ENCODE peak calls at places on chromosomes 13 and 19, in four cellular contexts. J is EL, F is astrocyte, Z is tibial artery. X is an unnamed sample.
A peak's percentile ranks its signal among the peaks of the same experiment; 100 is the strongest.

GRCh38 chr19:45469835-45470146 is 2.0 kb downstream of the FOSB start:
- DNase-seq in Z (no peak), F (no peak), J (no peak), X (no peak)

GRCh38 chr13:26460652-26461051 is 96.8 kb upstream of the WASF3 start:
- DNase-seq in Z (no peak), F (no peak), J (peak; percentile 20), X (peak; percentile 24)

GRCh38 chr13:21018220-21018619 is 43.2 kb downstream of the LATS2 start:
- DNase-seq in J (no peak), F (no peak), Z (peak; percentile 16), X (no peak)

GRCh38 chr13:28358673-28359072 is 136.3 kb downstream of the FLT1 start:
- DNase-seq in F (no peak), Z (no peak), J (no peak), X (no peak)

GRCh38 chr19:7215176-7215575 is 79.0 kb downstream of the INSR start:
- DNase-seq in Z (no peak), F (no peak), J (no peak), X (no peak)

GRCh38 chr13:60959427-60959826 is 456.2 kb downstream of the PCDH20 start:
- DNase-seq in J (no peak), F (no peak), Z (no peak), X (no peak)

GRCh38 chr13:109971745-109972090 is 185.3 kb upstream of the IRS2 start:
- DNase-seq in J (no peak), Z (no peak), F (no peak), X (no peak)

GRCh38 chr13:97797553-97797952 is 155.9 kb upstream of the IPO5 start:
- DNase-seq in J (no peak), F (no peak), Z (no peak), X (no peak)

GRCh38 chr13:79581870-79582315 is 100.9 kb downstream of the NDFIP2 start:
- DNase-seq in J (peak; percentile 63), F (peak; percentile 23), Z (no peak), X (no peak)

GRCh38 chr13:110828705-110829104 is 86.2 kb downstream of the ANKRD10 start:
- DNase-seq in Z (no peak), F (no peak), J (no peak), X (no peak)

GRCh38 chr19:49831592-49831991 is 13.5 kb downstream of the MED25 start:
- DNase-seq in Z (no peak), F (no peak), J (no peak), X (no peak)

GRCh38 chr13:43325636-43326035 is 302.2 kb downstream of the DNAJC15 start:
- DNase-seq in F (no peak), J (no peak), Z (no peak), X (peak; percentile 24)

GRCh38 chr19:48363500-48363809 is 285 bp downstream of the TMEM143 start:
- DNase-seq in F (no peak), J (no peak), Z (peak; percentile 37), X (no peak)

GRCh38 chr13:113948034-113948742 is 25.7 kb downstream of the C13orf46 start:
- DNase-seq in Z (no peak), F (no peak), J (no peak), X (no peak)

GRCh38 chr19:11759805-11760204 is 7.0 kb upstream of the ZNF441 start:
- DNase-seq in F (no peak), Z (no peak), J (no peak), X (no peak)

GRCh38 chr19:10105241-10106099 is 692 bp upstream of the PPAN start:
- DNase-seq in F (no peak), Z (no peak), J (no peak), X (no peak)

GRCh38 chr13:21061077-21061945 is at the start of gene LATS2:
- DNase-seq in F (peak; percentile 87), J (peak; percentile 96), Z (peak; percentile 97), X (peak; percentile 95)

GRCh38 chr13:48110930-48111721 is 16.2 kb upstream of the MED4 start:
- DNase-seq in F (peak; percentile 28), Z (no peak), J (no peak), X (no peak)

GRCh38 chr19:44878119-44878865 is 12.8 kb upstream of the TOMM40 start:
- DNase-seq in F (no peak), Z (no peak), J (no peak), X (no peak)

GRCh38 chr19:39937094-39937493 is 2.7 kb upstream of the FCGBP start:
- DNase-seq in Z (no peak), J (no peak), F (no peak), X (no peak)

GRCh38 chr13:104461049-104461448 is 1394.8 kb upstream of the SLC10A2 start:
- DNase-seq in Z (no peak), F (no peak), J (no peak), X (no peak)

GRCh38 chr13:102651892-102652291 is 43.0 kb downstream of the METTL21C start:
- DNase-seq in J (peak; percentile 66), F (no peak), Z (peak; percentile 25), X (no peak)

GRCh38 chr19:7516281-7516862 is 469 bp downstream of the ZNF358 start:
- DNase-seq in J (no peak), Z (no peak), F (no peak), X (peak; percentile 35)

GRCh38 chr19:18501832-18502231 is 20.0 kb downstream of the ELL start:
- DNase-seq in Z (peak; percentile 70), F (no peak), J (no peak), X (no peak)

GRCh38 chr13:48291730-48292129 is 11.8 kb upstream of the RB1 start:
- DNase-seq in F (no peak), J (no peak), Z (no peak), X (no peak)

GRCh38 chr13:42495751-42496150 is 78.2 kb upstream of the TNFSF11 start:
- DNase-seq in F (no peak), Z (no peak), J (no peak), X (no peak)

GRCh38 chr13:75079226-75079625 is 402.7 kb downstream of the TBC1D4 start:
- DNase-seq in J (peak; percentile 54), F (peak; percentile 80), Z (no peak), X (no peak)

GRCh38 chr19:12872941-12873890 is 8.0 kb downstream of the DNASE2 start:
- DNase-seq in J (peak; percentile 76), F (no peak), Z (peak; percentile 36), X (no peak)

GRCh38 chr13:76886005-76886291 is 257 bp downstream of the KCTD12 start:
- DNase-seq in F (no peak), Z (no peak), J (no peak), X (no peak)

GRCh38 chr19:51882518-51882917 is 5.2 kb downstream of the ZNF577 start:
- DNase-seq in Z (no peak), J (no peak), F (no peak), X (no peak)